ENCODE peak calls at places on chromosomes 1 and 21, in five cellular contexts. Z is PC-3, S is upper lobe of right lung, O is stomach, N is Calu3. L is an unnamed sample.

GRCh38 chr1:190277116-190277515 is 200.5 kb downstream of the BRINP3 start:
- DNase-seq in Z (no peak), S (no peak), O (no peak), N (no peak), L (no peak)

GRCh38 chr21:42768324-42769121 is 110.8 kb downstream of the WDR4 start:
- DNase-seq in Z (no peak), S (no peak), O (no peak), N (no peak), L (no peak)

GRCh38 chr21:31133243-31133830 is 95.1 kb upstream of the KRTAP19-8 start:
- DNase-seq in Z (no peak), S (no peak), O (no peak), N (no peak), L (no peak)

GRCh38 chr1:150127868-150128267 is 21.8 kb upstream of the PLEKHO1 start:
- DNase-seq in Z (peak), S (no peak), O (no peak), N (no peak), L (no peak)

GRCh38 chr1:42035205-42035829 is 116.6 kb upstream of the HIVEP3 start:
- DNase-seq in Z (peak), S (peak), O (peak), N (peak), L (peak)

GRCh38 chr1:147618077-147618569 is 52.2 kb downstream of the ACP6 start:
- DNase-seq in Z (no peak), S (no peak), O (no peak), N (no peak), L (no peak)

GRCh38 chr21:45043541-45044020 is 30.8 kb upstream of the ADARB1 start:
- DNase-seq in Z (no peak), S (no peak), O (no peak), N (no peak), L (no peak)

GRCh38 chr1:202807926-202808757 is at the start of gene KDM5B:
- DNase-seq in Z (peak), S (peak), O (peak), N (peak), L (peak)

GRCh38 chr1:77430966-77431735 is 149.3 kb downstream of the AK5 start:
- DNase-seq in Z (no peak), S (no peak), O (no peak), N (no peak), L (no peak)

GRCh38 chr1:215794151-215794550 is 227.0 kb downstream of the KCTD3 start:
- DNase-seq in Z (no peak), S (no peak), O (no peak), N (no peak), L (no peak)

GRCh38 chr1:31745071-31745897 is 18.9 kb downstream of the ADGRB2 start:
- DNase-seq in Z (peak), S (no peak), O (peak), N (peak), L (peak)

GRCh38 chr1:210477328-210477924 is 148.7 kb downstream of the HHAT start:
- DNase-seq in Z (peak), S (no peak), O (no peak), N (no peak), L (no peak)

GRCh38 chr1:228001738-228002535 is 4.9 kb upstream of the WNT3A start:
- DNase-seq in Z (no peak), S (peak), O (peak), N (no peak), L (no peak)

GRCh38 chr1:198671136-198671535 is 32.3 kb downstream of the PTPRC start:
- DNase-seq in Z (no peak), S (no peak), O (no peak), N (no peak), L (no peak)

GRCh38 chr1:33332881-33333280 is 12.0 kb upstream of the A3GALT2 start:
- DNase-seq in Z (no peak), S (no peak), O (no peak), N (no peak), L (no peak)

GRCh38 chr1:150322310-150322709 is 977 bp downstream of the PRPF3 start:
- DNase-seq in Z (no peak), S (no peak), O (no peak), N (no peak), L (no peak)

GRCh38 chr1:36436820-36437219 is 13.4 kb downstream of the OSCP1 start:
- DNase-seq in Z (peak), S (no peak), O (no peak), N (peak), L (no peak)

GRCh38 chr1:119646521-119647227 is 1.4 kb downstream of the ZNF697 start:
- DNase-seq in Z (peak), S (no peak), O (no peak), N (no peak), L (no peak)

GRCh38 chr1:201618375-201618774 is 79.4 kb downstream of the NAV1 start:
- DNase-seq in Z (no peak), S (no peak), O (no peak), N (no peak), L (no peak)

GRCh38 chr1:191674780-191675179 is 483.5 kb upstream of the RGS18 start:
- DNase-seq in Z (no peak), S (no peak), O (no peak), N (no peak), L (no peak)

GRCh38 chr1:48084826-48085225 is 87.6 kb upstream of the TRABD2B start:
- DNase-seq in Z (no peak), S (no peak), O (no peak), N (no peak), L (no peak)

GRCh38 chr1:97849350-97850339 is 71.2 kb downstream of the DPYD start:
- DNase-seq in Z (peak), S (no peak), O (no peak), N (no peak), L (no peak)

GRCh38 chr21:34668803-34669148 is at the start of gene CLIC6:
- DNase-seq in Z (no peak), S (peak), O (peak), N (no peak), L (no peak)

GRCh38 chr1:156676820-156677615 is at the start of gene NES:
- DNase-seq in Z (peak), S (no peak), O (no peak), N (peak), L (no peak)

GRCh38 chr1:54850082-54850730 is 36.8 kb downstream of the DHCR24 start:
- DNase-seq in Z (peak), S (peak), O (no peak), N (no peak), L (no peak)

GRCh38 chr1:226424228-226425003 is 16.5 kb upstream of the PARP1 start:
- DNase-seq in Z (peak), S (no peak), O (no peak), N (no peak), L (no peak)

GRCh38 chr21:35202431-35202830 is 153.3 kb upstream of the RUNX1 start:
- DNase-seq in Z (peak), S (no peak), O (no peak), N (no peak), L (no peak)

GRCh38 chr1:58204284-58204683 is 342.2 kb downstream of the OMA1 start:
- DNase-seq in Z (no peak), S (no peak), O (no peak), N (no peak), L (no peak)

GRCh38 chr1:41891403-41891896 is 27.3 kb downstream of the HIVEP3 start:
- DNase-seq in Z (no peak), S (peak), O (peak), N (peak), L (no peak)

GRCh38 chr1:151175036-151175741 is 592 bp downstream of the TMOD4 start:
- DNase-seq in Z (no peak), S (no peak), O (no peak), N (no peak), L (no peak)

GRCh38 chr21:34593423-34593822 is 21.5 kb downstream of the RCAN1 start:
- DNase-seq in Z (no peak), S (no peak), O (peak), N (no peak), L (no peak)

GRCh38 chr1:30868833-30869435 is 39.6 kb downstream of the SDC3 start:
- DNase-seq in Z (no peak), S (no peak), O (no peak), N (no peak), L (no peak)

GRCh38 chr1:59354754-59355337 is 58.0 kb downstream of the FGGY start:
- DNase-seq in Z (no peak), S (no peak), O (no peak), N (no peak), L (no peak)

GRCh38 chr1:30919025-30919881 is 10.7 kb upstream of the SDC3 start:
- DNase-seq in Z (peak), S (no peak), O (no peak), N (no peak), L (no peak)

GRCh38 chr1:156540955-156541354 is 31.4 kb downstream of the IQGAP3 start:
- DNase-seq in Z (no peak), S (peak), O (no peak), N (no peak), L (no peak)

GRCh38 chr1:210260087-210260486 is 27.5 kb downstream of the SERTAD4 start:
- DNase-seq in Z (no peak), S (no peak), O (no peak), N (no peak), L (peak)

GRCh38 chr1:33659641-33660040 is 187.2 kb downstream of the ZSCAN20 start:
- DNase-seq in Z (no peak), S (no peak), O (no peak), N (no peak), L (no peak)

GRCh38 chr1:205492774-205493173 is 11.7 kb upstream of the CDK18 start:
- DNase-seq in Z (no peak), S (no peak), O (no peak), N (no peak), L (no peak)

GRCh38 chr1:156499703-156500577 is 635 bp downstream of the MEF2D start:
- DNase-seq in Z (no peak), S (peak), O (no peak), N (peak), L (no peak)

GRCh38 chr21:26965567-26966359 is 1.1 kb downstream of the ADAMTS5 start:
- DNase-seq in Z (no peak), S (peak), O (peak), N (no peak), L (no peak)

DNA sequence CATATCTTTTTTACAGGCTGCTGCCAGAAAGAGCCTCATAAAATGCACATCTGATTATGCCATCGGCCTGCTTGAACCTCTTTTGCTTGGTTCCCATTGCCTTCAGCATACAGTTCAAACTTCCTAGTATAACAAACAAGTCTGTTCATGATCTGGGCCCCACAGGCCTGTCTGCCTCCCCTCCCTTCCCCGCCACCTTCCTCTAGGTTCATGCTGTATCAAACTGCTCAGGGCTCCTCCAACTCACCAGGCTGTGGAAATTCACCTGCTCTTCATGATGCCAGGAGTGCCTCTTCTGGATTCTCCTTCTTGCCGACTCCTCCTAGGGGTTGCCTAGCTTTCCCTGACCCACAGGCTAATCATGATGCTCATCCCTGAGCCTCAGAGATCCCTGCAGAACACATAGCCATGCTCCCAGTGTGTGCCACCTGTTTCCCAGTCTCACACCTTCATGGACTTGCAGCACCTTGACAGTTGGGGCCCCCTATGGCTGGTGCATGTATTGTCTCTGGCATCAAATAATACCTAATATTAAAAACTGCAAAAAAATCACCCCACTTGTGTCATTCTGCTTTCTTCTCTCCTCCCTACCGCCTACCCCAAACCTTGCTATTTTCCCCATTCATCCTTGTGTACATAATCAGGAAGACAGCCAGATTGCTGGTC is 33.7 kb upstream of the CD2 start:
- DNase-seq in Z (no peak), S (no peak), O (no peak), N (no peak), L (no peak)
- TF ChIP-seq CTCF in Z (peak), S (no peak), O (no peak), N (peak), L (no peak)

GRCh38 chr1:229342902-229343587 is at the start of gene CCSAP:
- DNase-seq in Z (peak), S (peak), O (peak), N (peak), L (peak)
- TF ChIP-seq CTCF in Z (no peak), S (no peak), O (no peak), N (no peak), L (no peak)

GRCh38 chr1:161792740-161793139 is 26.6 kb downstream of the ATF6 start:
- DNase-seq in Z (peak), S (no peak), O (no peak), N (peak), L (no peak)
- TF ChIP-seq CTCF in Z (peak), S (peak), O (no peak), N (peak), L (peak)

GRCh38 chr1:44361478-44361877 is 6.4 kb upstream of the ERI3 start:
- DNase-seq in Z (peak), S (no peak), O (no peak), N (peak), L (no peak)
- TF ChIP-seq CTCF in Z (peak), S (no peak), O (no peak), N (no peak), L (peak)

DNA sequence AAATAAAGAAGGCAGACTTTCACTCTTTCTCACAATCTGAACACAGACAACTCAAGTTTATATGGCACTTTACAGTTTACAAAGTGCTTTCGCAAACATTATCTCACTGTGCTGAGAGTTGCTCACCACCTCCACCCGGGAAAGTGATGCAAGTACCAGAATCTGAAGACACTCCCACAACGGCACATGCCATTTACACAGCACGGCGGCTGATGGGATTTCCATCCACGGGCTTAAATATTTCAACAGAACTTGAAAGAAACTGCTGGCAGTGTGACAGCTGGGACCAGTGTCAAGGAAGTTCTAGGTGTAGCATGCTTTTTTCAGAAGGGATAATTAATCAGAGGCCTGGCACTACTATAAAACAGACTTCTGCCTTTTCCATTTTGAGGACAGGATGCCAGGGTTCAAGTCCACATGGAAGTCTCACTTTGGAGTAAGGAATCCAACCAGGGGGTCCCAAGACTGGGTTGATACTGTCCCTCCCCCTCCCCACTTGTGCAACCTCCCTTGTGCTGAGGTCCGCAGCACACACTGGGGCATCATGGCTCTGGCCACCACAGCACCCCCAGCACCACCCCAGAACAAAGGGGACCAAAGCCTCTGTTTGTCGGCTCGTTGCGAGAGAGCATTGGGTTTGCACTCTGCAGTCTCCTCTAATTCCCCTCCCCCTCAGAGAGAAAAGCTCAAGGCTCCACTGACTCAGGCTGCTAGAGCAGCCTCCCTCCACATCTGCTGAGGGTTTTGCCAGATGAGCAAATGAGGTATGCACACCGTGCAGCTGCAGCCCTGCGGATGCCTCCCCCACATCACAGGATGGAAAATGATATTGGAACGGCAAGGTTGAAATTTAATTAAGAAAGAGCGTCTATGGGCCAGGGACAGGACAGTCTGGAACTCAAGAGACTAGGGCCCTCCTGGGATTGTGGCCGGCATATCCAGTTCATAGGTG is 154.9 kb downstream of the TGFBR3 start:
- DNase-seq in Z (peak), S (peak), O (peak), N (peak), L (no peak)
- TF ChIP-seq CTCF in Z (no peak), S (no peak), O (no peak), N (no peak), L (no peak)

GRCh38 chr1:5492861-5493260 is 499.4 kb downstream of the NPHP4 start:
- DNase-seq in Z (no peak), S (no peak), O (no peak), N (no peak), L (no peak)
- TF ChIP-seq CTCF in Z (no peak), S (no peak), O (no peak), N (no peak), L (no peak)

GRCh38 chr1:154788241-154788870 is 81.7 kb downstream of the KCNN3 start:
- DNase-seq in Z (no peak), S (peak), O (no peak), N (no peak), L (no peak)

GRCh38 chr1:154784924-154785531 is 85.1 kb downstream of the KCNN3 start:
- DNase-seq in Z (no peak), S (no peak), O (peak), N (no peak), L (no peak)

GRCh38 chr1:154784416-154784815 is 85.7 kb downstream of the KCNN3 start:
- DNase-seq in Z (no peak), S (no peak), O (no peak), N (no peak), L (no peak)

GRCh38 chr1:154788886-154789285 is 81.2 kb downstream of the KCNN3 start:
- DNase-seq in Z (no peak), S (no peak), O (no peak), N (no peak), L (no peak)

DNA sequence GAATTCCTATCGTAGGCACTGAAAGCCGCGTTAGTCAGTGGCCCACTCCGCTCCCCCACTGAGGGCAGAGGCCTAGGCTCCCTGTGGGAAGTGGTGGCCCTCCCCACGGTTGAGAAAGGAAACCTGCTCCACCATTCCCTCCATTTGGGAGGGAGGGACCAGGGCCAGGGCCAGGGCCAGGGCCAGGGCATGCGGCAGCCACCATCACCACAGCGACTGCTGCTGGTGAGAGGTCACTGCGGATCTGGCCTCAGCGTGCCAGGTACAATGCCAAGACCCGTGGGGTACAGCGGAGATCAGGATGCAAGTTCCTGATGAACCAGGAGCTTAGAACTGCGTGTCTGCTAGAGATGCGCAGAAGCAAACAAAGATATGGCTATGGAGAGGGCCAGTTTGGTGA is 82.9 kb downstream of the KCNN3 start:
- DNase-seq in Z (no peak), S (no peak), O (no peak), N (no peak), L (no peak)
- TF ChIP-seq CTCF in Z (no peak), S (no peak), O (no peak), N (no peak), L (no peak)

DNA sequence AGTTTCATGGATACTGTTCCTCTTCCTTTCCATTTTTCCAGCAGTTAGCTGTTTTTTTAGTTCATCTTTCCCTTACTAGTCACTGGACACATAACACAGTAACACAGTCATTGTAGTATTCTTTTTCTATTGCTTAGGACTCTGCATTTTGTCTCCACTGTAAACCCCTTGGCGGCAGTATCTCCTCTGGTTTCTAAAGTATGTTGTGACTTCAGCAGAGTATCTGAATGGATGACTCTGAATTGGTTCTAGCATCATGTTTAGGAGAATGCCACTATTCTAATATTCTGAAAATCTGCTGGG is 2.2 kb downstream of the CDC7 start:
- DNase-seq in Z (peak), S (no peak), O (no peak), N (no peak), L (no peak)
- TF ChIP-seq CTCF in Z (peak), S (no peak), O (no peak), N (no peak), L (peak)